ENCODE peak calls at places on chromosomes 13 and 19, in six cellular contexts. C is left lung; S is CD8-positive, alpha-beta memory T cell; K is heart right ventricle; W is Peyer's patch; Q is iPS DF 6.9. M is an unnamed sample. For H3K27me3, the result is how much of the 10 kb centered on the place peaks cover.

GRCh38 chr13:109275848-109276247 is 510.5 kb downstream of the IRS2 start:
- DNase-seq in C (no peak), S (no peak), K (no peak), W (no peak), Q (no peak), M (no peak)

GRCh38 chr19:50361290-50362029 is 4.0 kb downstream of the NAPSA start:
- DNase-seq in C (no peak), S (no peak), K (no peak), W (no peak), Q (no peak), M (no peak)

GRCh38 chr13:32783067-32783466 is 196.8 kb downstream of the PDS5B start:
- DNase-seq in C (no peak), S (no peak), K (no peak), W (no peak), Q (no peak), M (no peak)

GRCh38 chr19:33603377-33603776 is 18.4 kb upstream of the CHST8 start:
- DNase-seq in C (no peak), S (no peak), K (no peak), W (no peak), Q (no peak), M (no peak)

GRCh38 chr19:16825312-16826168 is 3.7 kb upstream of the SIN3B start:
- DNase-seq in C (no peak), S (no peak), K (peak), W (no peak), Q (no peak), M (peak)

GRCh38 chr13:111404746-111405145 is 84.3 kb downstream of the TEX29 start:
- DNase-seq in C (no peak), S (no peak), K (no peak), W (no peak), Q (no peak), M (peak)

GRCh38 chr19:18494267-18494607 is 27.6 kb downstream of the ELL start:
- DNase-seq in C (no peak), S (no peak), K (no peak), W (no peak), Q (no peak), M (no peak)

GRCh38 chr19:53864308-53864836 is 3.3 kb upstream of the MYADM start:
- DNase-seq in C (no peak), S (no peak), K (no peak), W (no peak), Q (no peak), M (no peak)

GRCh38 chr19:27966390-27966816 is 1246.5 kb downstream of the UQCRFS1 start:
- DNase-seq in C (no peak), S (no peak), K (no peak), W (no peak), Q (no peak), M (no peak)

GRCh38 chr13:77519808-77520207 is 15.7 kb upstream of the SCEL start:
- DNase-seq in C (no peak), S (no peak), K (no peak), W (no peak), Q (no peak), M (no peak)

GRCh38 chr19:1168877-1169791 is 4.9 kb downstream of the SBNO2 start:
- DNase-seq in C (peak), S (no peak), K (no peak), W (peak), Q (no peak), M (peak)

GRCh38 chr19:53809518-53810186 is 14.5 kb downstream of the NLRP12 start:
- DNase-seq in C (no peak), S (no peak), K (no peak), W (no peak), Q (no peak), M (peak)

GRCh38 chr13:26529441-26529840 is 28.0 kb upstream of the WASF3 start:
- DNase-seq in C (no peak), S (no peak), K (peak), W (no peak), Q (peak), M (no peak)

GRCh38 chr13:35797946-35798345 is 321.5 kb upstream of the MAB21L1 start:
- DNase-seq in C (no peak), S (no peak), K (no peak), W (no peak), Q (no peak), M (no peak)

GRCh38 chr19:8252922-8253589 is 43.9 kb downstream of the CERS4 start:
- DNase-seq in C (peak), S (peak), K (peak), W (peak), Q (peak), M (peak)

GRCh38 chr19:53157601-53158000 is 1.3 kb downstream of the ZNF347 start:
- DNase-seq in C (no peak), S (no peak), K (no peak), W (no peak), Q (no peak), M (no peak)

GRCh38 chr13:91045351-91046034 is 302.0 kb upstream of the MIR17HG start:
- DNase-seq in C (no peak), S (no peak), K (no peak), W (no peak), Q (no peak), M (no peak)

GRCh38 chr19:50890422-50891252 is 17.4 kb downstream of the KLK2 start:
- DNase-seq in C (no peak), S (no peak), K (no peak), W (no peak), Q (no peak), M (no peak)

GRCh38 chr19:39858541-39858940 is 12.4 kb upstream of the FBL start:
- DNase-seq in C (no peak), S (no peak), K (no peak), W (no peak), Q (no peak), M (no peak)

DNA sequence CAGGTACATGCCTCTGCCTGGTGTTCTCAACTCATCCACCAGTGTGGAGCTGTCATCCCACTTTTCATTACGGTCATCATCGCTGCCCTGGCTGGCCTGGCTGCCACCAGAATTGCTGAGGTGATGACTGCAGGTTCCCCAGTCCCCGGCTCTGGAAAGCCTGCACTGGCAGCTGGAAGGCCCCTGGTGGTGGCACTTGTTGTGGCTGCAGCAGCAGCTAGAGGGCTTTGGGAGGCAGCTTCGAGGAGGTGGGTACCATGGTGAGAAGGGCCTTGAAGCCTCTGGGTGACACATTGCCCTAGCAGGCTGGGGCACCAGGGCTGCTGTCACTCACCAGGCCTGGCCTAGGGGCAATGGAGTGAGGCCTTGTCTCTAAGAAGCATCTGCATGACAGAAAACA is 25.3 kb upstream of the ZNF14 start:
- DNase-seq in C (peak), S (no peak), K (no peak), W (no peak), Q (no peak), M (no peak)
- H3K27ac ChIP-seq in C (no peak), S (no peak), K (no peak), W (no peak), Q (no peak), M (no peak)

GRCh38 chr19:46488551-46488950 is 7.1 kb downstream of the PNMA8B start:
- DNase-seq in C (peak), S (no peak), K (no peak), W (no peak), Q (no peak), M (no peak)
- H3K27me3 ChIP-seq in C (half or more), S (half or more), K (half or more), W (under half), Q (under half), M (under half)

GRCh38 chr19:6465006-6465405 is 935 bp downstream of the CRB3 start:
- DNase-seq in C (no peak), S (no peak), K (no peak), W (no peak), Q (no peak), M (no peak)
- H3K4me3 ChIP-seq in C (peak), S (no peak), K (no peak), W (no peak), Q (peak), M (peak)

GRCh38 chr13:106919093-106919492 is 351.2 kb upstream of the ARGLU1 start:
- DNase-seq in C (no peak), S (no peak), K (no peak), W (no peak), Q (no peak), M (no peak)

GRCh38 chr13:106915146-106915545 is 347.2 kb upstream of the ARGLU1 start:
- DNase-seq in C (no peak), S (no peak), K (no peak), W (no peak), Q (no peak), M (no peak)

GRCh38 chr13:106917673-106918652 is 350.0 kb upstream of the ARGLU1 start:
- DNase-seq in C (peak), S (peak), K (peak), W (peak), Q (peak), M (peak)

GRCh38 chr13:106917024-106917491 is 349.1 kb upstream of the ARGLU1 start:
- DNase-seq in C (no peak), S (no peak), K (peak), W (no peak), Q (no peak), M (peak)

GRCh38 chr13:106916329-106916728 is 348.4 kb upstream of the ARGLU1 start:
- DNase-seq in C (no peak), S (no peak), K (no peak), W (no peak), Q (no peak), M (no peak)
- H3K27ac ChIP-seq in C (peak), S (no peak), K (peak), W (peak), Q (no peak), M (peak)

DNA sequence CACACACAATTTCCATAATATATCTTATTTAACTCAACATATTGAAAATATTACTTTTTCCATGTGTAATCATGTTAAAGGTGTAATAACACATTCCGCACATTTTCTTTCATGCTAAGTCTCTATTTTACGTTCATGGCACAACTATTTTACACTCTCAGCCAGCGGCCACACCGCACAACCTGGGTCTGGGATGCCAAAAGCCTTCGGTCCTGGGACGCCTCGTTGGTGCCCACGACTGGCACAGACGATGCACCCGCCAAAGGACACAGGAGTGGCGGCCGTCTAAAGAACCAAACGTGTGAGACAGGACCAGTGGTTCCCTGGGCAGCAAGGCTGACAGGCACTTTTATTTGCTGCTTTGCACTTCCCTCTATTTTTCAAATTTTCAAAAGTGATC is 10.0 kb upstream of the PROZ start:
- DNase-seq in C (no peak), S (no peak), K (no peak), W (no peak), Q (no peak), M (no peak)
- H3K27me3 ChIP-seq in C (under half), S (under half), K (under half), W (under half), Q (under half), M (under half)

GRCh38 chr13:23686948-23687347 is 116.7 kb downstream of the TNFRSF19 start:
- DNase-seq in C (no peak), S (no peak), K (no peak), W (no peak), Q (no peak), M (no peak)
- H3K4me3 ChIP-seq in C (no peak), S (no peak), K (no peak), W (no peak), Q (no peak), M (no peak)

M was measured in right lobe of liver.